ENCODE peak calls at places on chromosomes 13 and 19, in four cellular contexts. J is K562, G is HepG2, A is GM12878. O is an unnamed sample.

GRCh38 chr13:113837554-113838355 is 26.1 kb downstream of the GAS6 start:
- DNase-seq in A (no peak), G (peak), J (peak), O (peak)

GRCh38 chr13:80787604-80788003 is 446.7 kb upstream of the SPRY2 start:
- DNase-seq in J (no peak), G (no peak), A (no peak), O (no peak)

GRCh38 chr19:49879243-49879960 is 1.9 kb downstream of the TBC1D17 start:
- DNase-seq in J (no peak), G (no peak), A (no peak), O (no peak)

GRCh38 chr19:4877753-4878490 is 10.5 kb upstream of the PLIN3 start:
- DNase-seq in G (no peak), J (no peak), A (no peak), O (no peak)

GRCh38 chr13:37406031-37406430 is 192.5 kb downstream of the POSTN start:
- DNase-seq in A (no peak), G (no peak), J (no peak), O (no peak)

GRCh38 chr19:30047355-30047895 is 105.4 kb downstream of the URI1 start:
- DNase-seq in A (no peak), J (no peak), G (no peak), O (no peak)

GRCh38 chr13:44436589-44437337 is 63.1 kb downstream of the SERP2 start:
- DNase-seq in A (no peak), J (peak), G (peak), O (peak)

GRCh38 chr19:29016926-29017760 is 195.8 kb downstream of the UQCRFS1 start:
- DNase-seq in G (no peak), A (no peak), J (no peak), O (no peak)

GRCh38 chr13:113937073-113937472 is 36.8 kb downstream of the C13orf46 start:
- DNase-seq in G (no peak), J (no peak), A (no peak), O (no peak)

GRCh38 chr13:25276748-25277147 is 10.5 kb downstream of the MTMR6 start:
- DNase-seq in G (no peak), A (no peak), J (no peak), O (no peak)

GRCh38 chr13:52447354-52447753 is 3.1 kb downstream of the VPS36 start:
- DNase-seq in A (no peak), G (no peak), J (no peak), O (no peak)

GRCh38 chr19:31337007-31337914 is 12.0 kb downstream of the TSHZ3 start:
- DNase-seq in G (no peak), A (no peak), J (no peak), O (no peak)

GRCh38 chr13:51315658-51316057 is 23.8 kb upstream of the SERPINE3 start:
- DNase-seq in G (no peak), A (no peak), J (no peak), O (no peak)

GRCh38 chr13:20350380-20350763 is 118.3 kb upstream of the GJB6 start:
- DNase-seq in A (no peak), G (no peak), J (no peak), O (no peak)

GRCh38 chr13:40187836-40188591 is 478.4 kb downstream of the FOXO1 start:
- DNase-seq in A (no peak), G (no peak), J (no peak), O (peak)

GRCh38 chr19:13212759-13213330 is 62.6 kb downstream of the IER2 start:
- DNase-seq in A (peak), G (peak), J (peak), O (peak)

GRCh38 chr19:50639121-50640112 is at the start of gene SYT3:
- DNase-seq in A (no peak), J (peak), G (no peak), O (peak)

GRCh38 chr13:113607056-113607455 is 22.5 kb downstream of the TFDP1 start:
- DNase-seq in A (no peak), J (no peak), G (no peak), O (no peak)

GRCh38 chr13:98365291-98365690 is 188.2 kb upstream of the RNF113B start:
- DNase-seq in J (no peak), A (no peak), G (no peak), O (no peak)

GRCh38 chr19:1854542-1855039 is 6.3 kb upstream of the REXO1 start:
- DNase-seq in J (peak), A (no peak), G (no peak), O (no peak)

GRCh38 chr13:25731511-25731910 is 320.3 kb downstream of the SHISA2 start:
- DNase-seq in J (no peak), A (no peak), G (no peak), O (no peak)

GRCh38 chr19:21256722-21257121 is 72.5 kb downstream of the ZNF708 start:
- DNase-seq in G (peak), A (no peak), J (peak), O (no peak)

GRCh38 chr19:49150944-49151243 is 4.3 kb downstream of the HRC start:
- DNase-seq in A (no peak), G (no peak), J (no peak), O (no peak)

GRCh38 chr19:40744554-40745401 is 5.5 kb downstream of the ACTMAP start:
- DNase-seq in A (no peak), G (peak), J (peak), O (no peak)

GRCh38 chr13:41462427-41462826 is 5.1 kb downstream of the RGCC start:
- DNase-seq in J (no peak), A (no peak), G (no peak), O (no peak)

GRCh38 chr19:48726573-48726972 is 7.0 kb upstream of the MAMSTR start:
- DNase-seq in A (no peak), J (no peak), G (no peak), O (no peak)

GRCh38 chr19:14381689-14382474 is 638 bp downstream of the ADGRE5 start:
- DNase-seq in J (peak), A (no peak), G (no peak), O (no peak)

GRCh38 chr13:85278851-85279250 is 520.4 kb downstream of the SLITRK6 start:
- DNase-seq in J (no peak), G (no peak), A (no peak), O (no peak)

GRCh38 chr19:46016426-46017094 is 6.3 kb downstream of the PGLYRP1 start:
- DNase-seq in A (peak), G (peak), J (peak), O (peak)

GRCh38 chr13:110782185-110782584 is 68.7 kb downstream of the ING1 start:
- DNase-seq in J (no peak), G (no peak), A (no peak), O (no peak)

GRCh38 chr19:934865-935422 is 9.1 kb downstream of the ARID3A start:
- DNase-seq in J (no peak), A (no peak), G (peak), O (no peak)

GRCh38 chr19:5914946-5915781 is 1.1 kb downstream of the CAPS start:
- DNase-seq in A (no peak), J (no peak), G (no peak), O (no peak)

GRCh38 chr13:46817081-46817480 is 20.1 kb upstream of the ESD start:
- DNase-seq in J (no peak), A (no peak), G (no peak), O (no peak)

GRCh38 chr13:25733061-25733491 is 318.7 kb downstream of the SHISA2 start:
- DNase-seq in J (no peak), G (no peak), A (no peak), O (no peak)

GRCh38 chr13:106173891-106174610 is 361.4 kb downstream of the EFNB2 start:
- DNase-seq in G (no peak), J (no peak), A (no peak), O (no peak)

GRCh38 chr19:11451942-11452813 is 16.7 kb downstream of the PRKCSH start:
- DNase-seq in J (peak), G (no peak), A (no peak), O (no peak)

GRCh38 chr19:41376241-41376997 is at the start of gene TMEM91:
- DNase-seq in J (no peak), A (no peak), G (no peak), O (no peak)

GRCh38 chr13:83829800-83830199 is 52.5 kb downstream of the SLITRK1 start:
- DNase-seq in G (no peak), J (no peak), A (no peak), O (no peak)

GRCh38 chr13:42984691-42985090 is 7.3 kb downstream of the EPSTI1 start:
- DNase-seq in G (no peak), J (no peak), A (no peak), O (no peak)

GRCh38 chr13:42981853-42982252 is 10.2 kb downstream of the EPSTI1 start:
- DNase-seq in G (no peak), J (no peak), A (no peak), O (no peak)

GRCh38 chr13:42977219-42977659 is 14.8 kb downstream of the EPSTI1 start:
- DNase-seq in G (no peak), A (no peak), J (no peak), O (no peak)

GRCh38 chr13:42985312-42986175 is 6.5 kb downstream of the EPSTI1 start:
- DNase-seq in J (no peak), G (no peak), A (no peak), O (no peak)

DNA sequence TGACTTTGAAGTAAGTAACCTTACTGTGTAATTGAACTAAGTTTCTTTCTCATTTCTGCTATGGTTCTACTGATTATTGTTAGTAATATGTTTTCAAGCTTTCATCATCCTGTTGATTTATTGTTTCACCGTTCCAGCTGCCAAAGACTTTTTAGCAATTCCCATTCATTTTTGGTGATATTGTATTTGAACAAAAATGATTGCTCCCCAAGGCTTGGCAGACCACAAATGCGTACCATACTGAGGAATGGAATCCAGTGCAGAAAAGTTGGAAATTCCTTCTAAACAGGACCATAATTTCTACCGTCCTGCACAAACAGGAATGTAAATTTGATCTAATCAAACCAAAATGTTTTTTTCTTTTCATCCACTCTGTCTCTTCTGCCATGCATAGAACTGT is 10.7 kb downstream of the EPSTI1 start:
- DNase-seq in A (no peak), J (no peak), G (no peak), O (no peak)
- TF ChIP-seq FOXM1 in A (no peak), J (no peak), G (no peak), O (no peak)

GRCh38 chr19:38399081-38399480 is 3.8 kb upstream of the FAM98C start:
- DNase-seq in A (no peak), J (no peak), G (no peak), O (no peak)
- TF ChIP-seq TARDBP in A (no peak), J (no peak), G (no peak), O (no peak)

GRCh38 chr13:73934215-73934623 is 200.0 kb downstream of the KLF12 start:
- DNase-seq in G (no peak), J (no peak), A (no peak), O (no peak)

GRCh38 chr13:73937420-73937819 is 196.8 kb downstream of the KLF12 start:
- DNase-seq in J (no peak), A (no peak), G (no peak), O (no peak)

GRCh38 chr13:73933795-73934194 is 200.4 kb downstream of the KLF12 start:
- DNase-seq in A (no peak), J (no peak), G (no peak), O (no peak)

GRCh38 chr13:73936001-73936400 is 198.2 kb downstream of the KLF12 start:
- DNase-seq in A (no peak), J (no peak), G (no peak), O (no peak)

GRCh38 chr13:73934771-73935170 is 199.4 kb downstream of the KLF12 start:
- DNase-seq in G (no peak), J (no peak), A (no peak), O (no peak)
- TF ChIP-seq FOXK2 in G (no peak), J (no peak), A (no peak), O (no peak)

DNA sequence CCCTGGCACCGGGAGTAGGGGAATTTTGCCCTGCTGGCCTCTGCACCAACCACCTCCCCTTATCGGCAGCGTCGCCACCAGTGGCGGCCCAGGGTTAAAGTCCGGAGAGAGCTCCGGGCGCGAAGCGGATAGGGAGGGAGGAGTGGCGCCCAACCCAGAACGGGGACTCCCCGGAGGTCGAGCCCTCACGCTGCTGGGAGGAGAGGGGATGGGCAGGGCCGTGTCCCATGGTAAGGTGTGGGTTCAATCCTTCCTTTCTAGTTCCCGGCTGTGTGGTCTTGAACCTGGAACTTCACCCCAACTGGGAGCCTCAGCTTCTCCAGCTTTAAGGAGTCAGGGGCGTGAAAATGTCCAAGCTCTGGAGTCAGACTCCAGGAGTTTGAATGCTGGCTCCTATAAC is 23.3 kb upstream of the BCL3 start:
- DNase-seq in G (peak), A (no peak), J (no peak), O (no peak)
- TF ChIP-seq FOXM1 in G (no peak), A (no peak), J (no peak), O (no peak)

GRCh38 chr13:31518666-31519065 is 220.7 kb upstream of the RXFP2 start:
- DNase-seq in J (no peak), A (no peak), G (no peak), O (no peak)
- TF ChIP-seq TARDBP in J (no peak), A (no peak), G (no peak), O (no peak)

GRCh38 chr13:97261254-97262015 is 39.3 kb downstream of the MBNL2 start:
- DNase-seq in A (no peak), G (no peak), J (no peak), O (no peak)
- TF ChIP-seq FOXK2 in A (no peak), G (no peak), J (no peak), O (no peak)

GRCh38 chr19:16141043-16141442 is 2.4 kb upstream of the HSH2D start:
- DNase-seq in A (peak), G (no peak), J (peak), O (no peak)
- TF ChIP-seq FOXM1 in A (no peak), G (no peak), J (no peak), O (no peak)